ENCODE peak calls at places on chromosomes 7 and 10, in six cellular contexts. R, M, J, P, E and Y are unnamed samples.
A peak's percentile ranks its signal among the peaks of the same experiment; 100 is the strongest.

GRCh38 chr7:5229451-5230271 is 39.6 kb downstream of the WIPI2 start:
- DNase-seq in R (no peak), M (no peak), J (no peak), P (no peak), E (peak; percentile 95), Y (no peak)

GRCh38 chr7:45888993-45889366 is 692 bp downstream of the IGFBP1 start:
- DNase-seq in R (no peak), M (no peak), J (peak; percentile 9), P (no peak), E (no peak), Y (peak; percentile 51)

GRCh38 chr7:131170440-131171105 is 157.1 kb upstream of the MKLN1 start:
- DNase-seq in R (no peak), M (peak; percentile 59), J (peak; percentile 24), P (no peak), E (no peak), Y (no peak)

GRCh38 chr7:29327455-29327854 is 132.9 kb downstream of the CHN2 start:
- DNase-seq in R (no peak), M (no peak), J (no peak), P (no peak), E (no peak), Y (no peak)

GRCh38 chr10:58734116-58734515 is 221.4 kb downstream of the BICC1 start:
- DNase-seq in R (no peak), M (peak; percentile 28), J (no peak), P (no peak), E (no peak), Y (no peak)

GRCh38 chr10:92901819-92902234 is 53.5 kb downstream of the EXOC6 start:
- DNase-seq in R (no peak), M (no peak), J (no peak), P (no peak), E (no peak), Y (no peak)

GRCh38 chr7:23106491-23106800 is 861 bp downstream of the KLHL7 start:
- DNase-seq in R (no peak), M (no peak), J (no peak), P (no peak), E (no peak), Y (no peak)

GRCh38 chr10:106395061-106395749 is 769.3 kb downstream of the SORCS1 start:
- DNase-seq in R (no peak), M (no peak), J (no peak), P (no peak), E (no peak), Y (no peak)

GRCh38 chr10:5583525-5584175 is 58.9 kb downstream of the CALML3 start:
- DNase-seq in R (peak; percentile 89), M (no peak), J (no peak), P (no peak), E (peak; percentile 92), Y (peak; percentile 84)

GRCh38 chr7:128863433-128863989 is 855 bp downstream of the ATP6V1F start:
- DNase-seq in R (peak; percentile 51), M (peak; percentile 74), J (peak; percentile 84), P (no peak), E (no peak), Y (peak; percentile 71)

GRCh38 chr10:70458329-70459060 is 17.0 kb upstream of the NODAL start:
- DNase-seq in R (peak; percentile 41), M (peak; percentile 73), J (peak; percentile 87), P (no peak), E (no peak), Y (peak; percentile 57)

GRCh38 chr7:129433823-129434171 is 435 bp upstream of the STRIP2 start:
- DNase-seq in R (no peak), M (no peak), J (no peak), P (no peak), E (peak; percentile 37), Y (no peak)

GRCh38 chr7:74190259-74190658 is 16.1 kb downstream of the EIF4H start:
- DNase-seq in R (no peak), M (no peak), J (no peak), P (no peak), E (no peak), Y (no peak)

GRCh38 chr7:138980575-138981285 is 459 bp downstream of the KIAA1549 start:
- DNase-seq in R (no peak), M (no peak), J (peak; percentile 24), P (no peak), E (no peak), Y (no peak)

GRCh38 chr7:143487566-143487965 is 9.9 kb downstream of the TAS2R41 start:
- DNase-seq in R (no peak), M (peak; percentile 62), J (peak; percentile 66), P (no peak), E (no peak), Y (no peak)

GRCh38 chr10:58435297-58435696 is 50.1 kb downstream of the TFAM start:
- DNase-seq in R (no peak), M (peak; percentile 99), J (peak; percentile 99), P (no peak), E (peak; percentile 48), Y (peak; percentile 37)

GRCh38 chr7:94303736-94304135 is 91.0 kb upstream of the COL1A2 start:
- DNase-seq in R (no peak), M (peak; percentile 84), J (peak; percentile 88), P (no peak), E (no peak), Y (no peak)

GRCh38 chr10:70588255-70588654 is 14.3 kb downstream of the PRF1 start:
- DNase-seq in R (no peak), M (no peak), J (no peak), P (no peak), E (no peak), Y (no peak)

GRCh38 chr7:139523199-139523941 is at the start of gene CLEC2L:
- DNase-seq in R (no peak), M (no peak), J (peak; percentile 9), P (no peak), E (no peak), Y (no peak)

GRCh38 chr10:79168231-79168630 is 99.5 kb downstream of the ZMIZ1 start:
- DNase-seq in R (no peak), M (no peak), J (no peak), P (no peak), E (no peak), Y (no peak)

GRCh38 chr7:107779647-107780099 is 23.4 kb downstream of the SLC26A3 start:
- DNase-seq in R (no peak), M (no peak), J (peak; percentile 17), P (no peak), E (no peak), Y (no peak)

GRCh38 chr7:72492446-72492845 is 80.3 kb upstream of the CALN1 start:
- DNase-seq in R (no peak), M (no peak), J (no peak), P (no peak), E (no peak), Y (no peak)

GRCh38 chr7:157404845-157405481 is 68.2 kb downstream of the DNAJB6 start:
- DNase-seq in R (no peak), M (peak; percentile 94), J (peak; percentile 92), P (no peak), E (peak; percentile 99), Y (no peak)

GRCh38 chr7:128191136-128191844 is 49.8 kb upstream of the LEP start:
- DNase-seq in R (no peak), M (no peak), J (no peak), P (no peak), E (no peak), Y (peak; percentile 15)

GRCh38 chr7:41824284-41824683 is 121.4 kb upstream of the INHBA start:
- DNase-seq in R (no peak), M (peak; percentile 71), J (no peak), P (no peak), E (no peak), Y (no peak)

GRCh38 chr7:8365499-8366110 is 67.8 kb upstream of the NXPH1 start:
- DNase-seq in R (peak; percentile 20), M (no peak), J (peak; percentile 4), P (no peak), E (no peak), Y (no peak)

GRCh38 chr10:112721080-112721698 is 228.9 kb upstream of the TCF7L2 start:
- DNase-seq in R (no peak), M (peak; percentile 53), J (peak; percentile 42), P (no peak), E (no peak), Y (no peak)
- H3K14ac ChIP-seq in R (no peak overlapping the region), M (no peak overlapping the region), J (no peak overlapping the region), P (no peak overlapping the region), E (no peak overlapping the region), Y (no peak overlapping the region)

GRCh38 chr10:69318087-69318996 is 40.0 kb downstream of the HK1 start:
- DNase-seq in R (peak; percentile 86), M (peak; percentile 77), J (peak; percentile 86), P (peak; percentile 29), E (peak; percentile 94), Y (peak; percentile 88)
- H3K23ac ChIP-seq in R (peak overlapping the region; percentile 83), M (peak overlapping the region; percentile 60), J (peak overlapping the region; percentile 81), P (no peak overlapping the region), E (no peak overlapping the region), Y (no peak overlapping the region)

DNA sequence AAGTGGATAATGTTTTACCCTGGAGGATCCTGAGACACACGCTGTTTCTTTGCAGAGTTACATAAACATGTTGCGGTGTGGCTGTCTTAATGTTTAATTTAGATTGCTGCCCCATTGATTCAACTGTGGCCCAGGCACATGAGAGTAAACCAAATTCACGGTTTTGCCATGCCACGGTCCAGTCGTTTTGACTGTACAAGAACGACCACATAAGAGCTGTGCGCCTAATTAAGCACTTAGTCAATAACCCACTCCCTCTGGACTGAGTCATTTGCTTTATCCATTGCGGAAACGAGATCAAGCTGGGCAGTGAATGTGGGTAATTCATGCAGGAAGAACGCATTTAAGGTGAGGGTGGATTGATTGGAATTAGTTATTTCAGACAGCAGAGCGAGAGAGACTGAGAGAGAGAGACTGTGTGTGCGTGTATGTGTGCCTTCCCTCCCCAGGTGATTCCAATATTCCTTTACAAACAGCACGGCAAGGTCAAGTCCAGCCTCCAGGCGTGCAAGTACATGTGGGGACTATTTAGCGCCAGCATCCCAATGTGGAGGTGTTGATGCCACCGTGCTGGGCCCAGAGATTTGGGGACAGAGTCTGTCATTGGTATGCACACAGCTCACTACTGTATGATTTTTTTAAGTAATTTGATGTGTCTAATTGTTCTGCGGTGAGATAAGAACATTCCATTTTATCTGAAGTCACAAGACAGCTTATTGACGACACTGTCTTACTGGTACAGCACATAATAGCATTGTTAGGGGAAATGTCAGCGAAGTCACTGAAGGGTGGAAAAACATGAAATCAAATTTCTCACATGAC is 8.4 kb upstream of the TEX36 start:
- DNase-seq in R (no peak), M (no peak), J (no peak), P (no peak), E (peak; percentile 57), Y (no peak)
- H3K14ac ChIP-seq in R (no peak overlapping the region), M (no peak overlapping the region), J (no peak overlapping the region), P (no peak overlapping the region), E (no peak overlapping the region), Y (no peak overlapping the region)

DNA sequence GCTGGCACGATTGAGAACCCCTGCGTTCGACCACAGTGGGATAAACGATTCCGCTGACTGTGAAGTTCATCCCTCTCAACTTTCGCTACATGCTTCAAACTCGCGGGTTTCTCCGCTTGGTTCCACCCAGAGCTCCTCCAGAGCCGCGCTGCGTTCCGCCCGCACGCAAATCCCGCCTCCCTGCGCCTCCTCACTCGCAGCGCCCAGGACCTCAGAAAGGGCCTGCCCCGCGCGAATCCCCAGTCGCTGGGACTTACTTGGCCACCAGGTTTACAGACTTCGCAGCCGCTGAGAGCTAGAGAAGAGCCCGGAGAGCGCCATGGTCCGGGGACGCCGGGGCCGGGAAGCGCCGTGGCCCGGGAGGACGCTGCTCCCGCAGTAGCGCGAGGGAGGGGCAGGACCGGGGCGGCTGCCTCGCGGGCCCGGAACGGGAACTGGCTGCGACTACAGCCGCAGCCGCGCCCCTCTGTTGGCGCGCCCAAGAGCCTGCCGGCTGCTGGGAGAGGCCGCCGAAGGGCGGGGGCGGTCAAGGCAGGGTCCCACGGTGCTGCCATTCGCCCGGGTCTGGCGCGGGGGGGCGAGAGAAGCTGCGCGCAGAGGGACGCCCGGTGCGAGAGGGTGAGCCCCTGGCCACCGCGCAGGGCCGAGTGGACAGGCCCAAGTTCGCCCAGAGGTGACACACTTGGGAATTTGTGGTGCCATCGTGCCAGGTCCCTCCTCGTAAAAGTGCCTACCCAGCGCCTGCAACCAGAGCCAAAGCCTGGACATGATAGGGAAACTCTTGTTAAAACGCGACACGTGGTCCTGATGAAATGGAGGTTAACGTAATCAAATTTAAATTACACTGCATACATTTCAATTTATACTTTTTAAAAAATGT is at the start of gene NOD1:
- DNase-seq in R (peak; percentile 51), M (peak; percentile 63), J (peak; percentile 75), P (peak; percentile 10), E (peak; percentile 42), Y (peak; percentile 77)
- H3K23ac ChIP-seq in R (peak within 1 kb of the TSS; percentile 69), M (peak within 1 kb of the TSS; percentile 66), J (no peak within 1 kb of the TSS), P (no peak within 1 kb of the TSS), E (no peak within 1 kb of the TSS), Y (no peak within 1 kb of the TSS)